ENCODE peak calls at places on chromosomes 3 and 15, in ten cellular contexts. R, A, M, T, H, Y, J, B, S and Z are unnamed samples.
A peak's percentile ranks its signal among the peaks of the same experiment; 100 is the strongest.

GRCh38 chr15:87736401-87736800 is 520.1 kb downstream of the NTRK3 start:
- DNase-seq in R (no peak), A (no peak), M (no peak), T (no peak), H (no peak), Y (no peak), J (no peak), B (no peak), S (no peak), Z (no peak)

GRCh38 chr3:108863799-108864135 is 41.2 kb downstream of the TRAT1 start:
- DNase-seq in R (no peak), A (no peak), M (no peak), T (no peak), H (no peak), Y (no peak), J (no peak), B (no peak), S (no peak), Z (no peak)

GRCh38 chr15:83504365-83504764 is 57.2 kb downstream of the SH3GL3 start:
- DNase-seq in R (no peak), A (no peak), M (no peak), T (no peak), H (no peak), Y (no peak), J (no peak), B (no peak), S (peak; percentile 16), Z (no peak)

GRCh38 chr3:120302361-120302760 is 17.3 kb upstream of the GPR156 start:
- DNase-seq in R (no peak), A (no peak), M (no peak), T (no peak), H (no peak), Y (no peak), J (no peak), B (no peak), S (no peak), Z (no peak)

GRCh38 chr3:105678017-105678416 is 190.8 kb downstream of the CBLB start:
- DNase-seq in R (no peak), A (no peak), M (no peak), T (no peak), H (no peak), Y (no peak), J (no peak), B (no peak), S (no peak), Z (no peak)

GRCh38 chr3:32238816-32239637 is 547 bp downstream of the CMTM8 start:
- DNase-seq in R (peak; percentile 59), A (no peak), M (no peak), T (peak; percentile 38), H (no peak), Y (peak; percentile 34), J (no peak), B (no peak), S (peak; percentile 31), Z (no peak)

GRCh38 chr3:29576181-29576580 is 295.3 kb downstream of the RBMS3 start:
- DNase-seq in R (no peak), A (no peak), M (no peak), T (no peak), H (no peak), Y (no peak), J (no peak), B (no peak), S (no peak), Z (no peak)

GRCh38 chr15:78914027-78914764 is 30.6 kb downstream of the CTSH start:
- DNase-seq in R (no peak), A (no peak), M (peak; percentile 91), T (no peak), H (no peak), Y (peak; percentile 51), J (peak; percentile 21), B (no peak), S (no peak), Z (no peak)

GRCh38 chr15:42384597-42384996 is 25.3 kb downstream of the CAPN3 start:
- DNase-seq in R (no peak), A (no peak), M (no peak), T (no peak), H (no peak), Y (no peak), J (no peak), B (no peak), S (no peak), Z (no peak)

GRCh38 chr15:42387603-42388002 is 28.3 kb downstream of the CAPN3 start:
- DNase-seq in R (no peak), A (no peak), M (no peak), T (no peak), H (no peak), Y (no peak), J (no peak), B (no peak), S (no peak), Z (no peak)

GRCh38 chr15:42385980-42386695 is 26.8 kb downstream of the CAPN3 start:
- DNase-seq in R (no peak), A (no peak), M (no peak), T (no peak), H (no peak), Y (no peak), J (no peak), B (no peak), S (no peak), Z (no peak)

DNA sequence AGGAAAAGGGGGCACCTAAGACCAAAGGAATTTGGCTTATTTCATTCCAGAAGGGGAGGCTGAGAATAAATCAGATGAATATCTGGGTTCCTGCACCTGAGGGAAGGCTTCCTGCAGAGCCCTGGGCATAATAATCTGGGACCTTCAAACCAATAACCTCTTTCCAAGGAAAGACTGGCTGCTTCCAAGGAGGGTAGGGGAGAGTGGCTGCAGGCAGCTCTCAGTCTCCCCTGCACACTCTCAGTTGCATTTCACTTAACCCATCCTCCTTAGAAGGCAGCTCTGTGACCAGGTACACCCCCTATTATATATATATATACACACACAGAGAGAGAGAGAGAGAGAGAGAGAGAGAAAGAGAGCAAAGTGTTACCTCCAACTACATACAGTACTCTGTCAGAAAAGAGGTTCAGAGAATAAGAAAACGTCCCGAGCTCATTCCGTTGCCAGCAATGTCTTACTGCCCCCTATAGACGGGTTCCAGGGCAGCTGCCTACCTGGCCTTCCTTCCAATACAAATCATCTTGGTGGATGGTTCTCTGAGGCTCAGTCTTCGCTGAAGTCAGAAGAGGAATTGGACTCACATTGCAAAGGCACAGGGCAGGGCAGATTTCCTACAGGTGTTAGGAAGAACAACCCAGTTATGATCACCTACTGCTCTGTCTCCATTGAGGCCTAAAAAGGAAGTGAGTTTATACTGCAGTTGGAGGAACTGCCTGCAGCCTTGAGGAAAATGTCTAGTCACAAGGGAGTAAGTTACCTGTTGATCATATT is 26.1 kb downstream of the CAPN3 start:
- DNase-seq in R (no peak), A (no peak), M (no peak), T (peak; percentile 52), H (no peak), Y (peak; percentile 31), J (peak; percentile 80), B (no peak), S (peak; percentile 81), Z (no peak)
- TF ChIP-seq CTCF in R (no peak), A (no peak), M (no peak), T (peak; percentile 39), H (peak; percentile 32), Y (peak; percentile 14), J (peak; percentile 91), B (peak; percentile 77), S (peak; percentile 76), Z (peak; percentile 64)

GRCh38 chr15:66046751-66047150 is 177.5 kb downstream of the RAB11A start:
- DNase-seq in R (no peak), A (no peak), M (no peak), T (peak; percentile 40), H (no peak), Y (no peak), J (no peak), B (no peak), S (no peak), Z (no peak)
- TF ChIP-seq CTCF in R (no peak), A (no peak), M (no peak), T (no peak), H (no peak), Y (no peak), J (peak; percentile 39), B (peak; percentile 17), S (peak; percentile 21), Z (no peak)

GRCh38 chr15:67931861-67932260 is 92.0 kb upstream of the RNU6-1 start:
- DNase-seq in R (no peak), A (no peak), M (no peak), T (no peak), H (peak; percentile 53), Y (no peak), J (no peak), B (no peak), S (peak; percentile 54), Z (no peak)

GRCh38 chr15:67940324-67940719 is 100.5 kb upstream of the RNU6-1 start:
- DNase-seq in R (no peak), A (no peak), M (no peak), T (no peak), H (no peak), Y (no peak), J (no peak), B (no peak), S (no peak), Z (no peak)

GRCh38 chr15:67930720-67931119 is 90.9 kb upstream of the RNU6-1 start:
- DNase-seq in R (no peak), A (no peak), M (no peak), T (no peak), H (no peak), Y (no peak), J (no peak), B (no peak), S (no peak), Z (no peak)

GRCh38 chr15:67937153-67937761 is 97.4 kb upstream of the RNU6-1 start:
- DNase-seq in R (no peak), A (peak; percentile 57), M (no peak), T (no peak), H (peak; percentile 40), Y (no peak), J (no peak), B (no peak), S (no peak), Z (no peak)

DNA sequence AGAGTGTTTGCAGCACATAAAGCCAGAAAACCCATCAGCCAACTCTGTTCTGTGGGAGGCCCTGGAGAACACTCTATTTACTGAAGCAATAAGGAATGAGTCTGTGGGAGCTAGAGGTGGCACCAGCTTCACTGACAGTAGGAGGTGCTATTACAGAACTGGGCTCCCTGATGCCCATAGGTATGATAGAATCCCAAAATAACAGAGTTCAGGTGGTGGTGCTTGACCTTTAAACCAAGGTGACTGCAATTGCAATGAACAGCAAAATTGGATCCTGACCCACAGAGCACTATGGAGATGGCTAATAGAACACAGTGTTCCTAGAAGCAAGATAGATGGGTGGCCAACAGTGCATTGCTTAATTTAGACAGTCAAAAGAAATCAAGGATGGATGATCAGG is 95.4 kb upstream of the RNU6-1 start:
- DNase-seq in R (no peak), A (no peak), M (no peak), T (no peak), H (no peak), Y (no peak), J (no peak), B (no peak), S (no peak), Z (no peak)
- TF ChIP-seq CTCF in R (no peak), A (no peak), M (no peak), T (no peak), H (no peak), Y (no peak), J (no peak), B (no peak), S (no peak), Z (no peak)

DNA sequence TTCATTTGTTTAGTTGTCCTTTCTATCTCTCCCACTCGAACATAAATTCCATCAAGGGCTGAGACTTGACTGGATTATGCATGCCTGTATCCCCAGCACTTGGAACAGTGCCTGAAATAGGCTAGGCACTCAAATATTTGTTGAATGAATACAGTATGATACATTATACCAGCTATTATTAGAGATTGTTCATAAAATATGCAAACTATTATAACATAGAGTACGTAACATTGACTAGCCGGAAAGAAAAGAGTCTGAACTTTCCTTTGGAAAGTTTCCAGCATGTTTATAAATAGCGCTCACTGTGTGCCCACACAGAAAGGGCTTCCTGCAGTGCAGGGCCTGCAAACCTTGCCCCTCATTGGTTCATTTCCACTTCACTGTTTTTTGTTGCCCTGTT is 27.3 kb upstream of the SNTN start:
- DNase-seq in R (no peak), A (no peak), M (no peak), T (no peak), H (no peak), Y (no peak), J (no peak), B (peak; percentile 12), S (no peak), Z (peak; percentile 80)
- TF ChIP-seq CTCF in R (no peak), A (no peak), M (no peak), T (no peak), H (no peak), Y (no peak), J (no peak), B (no peak), S (no peak), Z (no peak)